ENCODE peak calls at places on chromosome 17, in four cellular contexts. V is endodermal cell, M is A549, O is coronary artery. B is an unnamed sample.

GRCh38 chr17:77212081-77212832 is 71.5 kb downstream of the SEC14L1 start:
- DNase-seq in V (no peak), M (no peak), O (no peak), B (no peak)

GRCh38 chr17:1577186-1577585 is 14.6 kb upstream of the PITPNA start:
- DNase-seq in V (peak), M (no peak), O (peak), B (no peak)

GRCh38 chr17:45009676-45010467 is 41.6 kb downstream of the DCAKD start:
- DNase-seq in V (no peak), M (no peak), O (no peak), B (no peak)

GRCh38 chr17:41812176-41813038 is at the start of gene FKBP10:
- DNase-seq in V (peak), M (peak), O (no peak), B (peak)

GRCh38 chr17:77723071-77723908 is 235.2 kb upstream of the TNRC6C start:
- DNase-seq in V (peak), M (no peak), O (peak), B (no peak)

GRCh38 chr17:17401271-17401781 is 75.5 kb upstream of the MED9 start:
- DNase-seq in V (peak), M (peak), O (no peak), B (no peak)

GRCh38 chr17:66580178-66580577 is 254.7 kb upstream of the CACNG5 start:
- DNase-seq in V (peak), M (peak), O (peak), B (no peak)

GRCh38 chr17:1078831-1079561 is 82.1 kb downstream of the TIMM22 start:
- DNase-seq in V (peak), M (no peak), O (no peak), B (no peak)

GRCh38 chr17:70144260-70144846 is 25.0 kb upstream of the KCNJ2 start:
- DNase-seq in V (no peak), M (peak), O (no peak), B (no peak)

GRCh38 chr17:50274945-50275221 is 617 bp downstream of the TMEM92 start:
- DNase-seq in V (no peak), M (no peak), O (no peak), B (no peak)

GRCh38 chr17:59423903-59424302 is 92.4 kb downstream of the YPEL2 start:
- DNase-seq in V (peak), M (no peak), O (no peak), B (no peak)

GRCh38 chr17:18182190-18182977 is 1.2 kb upstream of the ALKBH5 start:
- DNase-seq in V (no peak), M (no peak), O (no peak), B (no peak)

GRCh38 chr17:27657620-27658019 is 26.6 kb downstream of the LGALS9 start:
- DNase-seq in V (peak), M (no peak), O (no peak), B (no peak)

GRCh38 chr17:37312137-37312923 is 63.5 kb upstream of the C17orf78 start:
- DNase-seq in V (peak), M (no peak), O (no peak), B (no peak)

GRCh38 chr17:37476431-37477130 is 13.1 kb upstream of the DUSP14 start:
- DNase-seq in V (no peak), M (no peak), O (no peak), B (no peak)

GRCh38 chr17:73826181-73826871 is 182.1 kb upstream of the SDK2 start:
- DNase-seq in V (no peak), M (no peak), O (no peak), B (no peak)

GRCh38 chr17:17783825-17784598 is 52.8 kb downstream of the SREBF1 start:
- DNase-seq in V (peak), M (no peak), O (no peak), B (peak)

GRCh38 chr17:33291248-33292183 is 1.6 kb downstream of the ASIC2 start:
- DNase-seq in V (peak), M (peak), O (no peak), B (peak)

GRCh38 chr17:36085710-36086268 is 4.2 kb downstream of the CCL3 start:
- DNase-seq in V (no peak), M (no peak), O (no peak), B (no peak)

GRCh38 chr17:67434061-67434525 is 57.0 kb downstream of the PITPNC1 start:
- DNase-seq in V (no peak), M (no peak), O (no peak), B (no peak)

GRCh38 chr17:65297384-65297783 is 160.2 kb downstream of the RGS9 start:
- DNase-seq in V (no peak), M (no peak), O (no peak), B (no peak)

GRCh38 chr17:76408037-76408849 is 23.8 kb downstream of the SPHK1 start:
- DNase-seq in V (peak), M (peak), O (peak), B (no peak)

GRCh38 chr17:29149431-29150064 is 30.6 kb downstream of the MYO18A start:
- DNase-seq in V (no peak), M (no peak), O (no peak), B (no peak)

GRCh38 chr17:74290340-74290739 is 16.3 kb downstream of the DNAI2 start:
- DNase-seq in V (no peak), M (no peak), O (no peak), B (no peak)

GRCh38 chr17:42512246-42512645 is 23.8 kb upstream of the NAGLU start:
- DNase-seq in V (no peak), M (no peak), O (no peak), B (no peak)

GRCh38 chr17:48505788-48506187 is 25.0 kb downstream of the HOXB1 start:
- DNase-seq in V (peak), M (peak), O (no peak), B (no peak)

GRCh38 chr17:12712941-12713340 is 47.3 kb downstream of the MYOCD start:
- DNase-seq in V (no peak), M (no peak), O (no peak), B (no peak)
- TF ChIP-seq CTCF in V (no peak), M (no peak), O (no peak), B (no peak)

DNA sequence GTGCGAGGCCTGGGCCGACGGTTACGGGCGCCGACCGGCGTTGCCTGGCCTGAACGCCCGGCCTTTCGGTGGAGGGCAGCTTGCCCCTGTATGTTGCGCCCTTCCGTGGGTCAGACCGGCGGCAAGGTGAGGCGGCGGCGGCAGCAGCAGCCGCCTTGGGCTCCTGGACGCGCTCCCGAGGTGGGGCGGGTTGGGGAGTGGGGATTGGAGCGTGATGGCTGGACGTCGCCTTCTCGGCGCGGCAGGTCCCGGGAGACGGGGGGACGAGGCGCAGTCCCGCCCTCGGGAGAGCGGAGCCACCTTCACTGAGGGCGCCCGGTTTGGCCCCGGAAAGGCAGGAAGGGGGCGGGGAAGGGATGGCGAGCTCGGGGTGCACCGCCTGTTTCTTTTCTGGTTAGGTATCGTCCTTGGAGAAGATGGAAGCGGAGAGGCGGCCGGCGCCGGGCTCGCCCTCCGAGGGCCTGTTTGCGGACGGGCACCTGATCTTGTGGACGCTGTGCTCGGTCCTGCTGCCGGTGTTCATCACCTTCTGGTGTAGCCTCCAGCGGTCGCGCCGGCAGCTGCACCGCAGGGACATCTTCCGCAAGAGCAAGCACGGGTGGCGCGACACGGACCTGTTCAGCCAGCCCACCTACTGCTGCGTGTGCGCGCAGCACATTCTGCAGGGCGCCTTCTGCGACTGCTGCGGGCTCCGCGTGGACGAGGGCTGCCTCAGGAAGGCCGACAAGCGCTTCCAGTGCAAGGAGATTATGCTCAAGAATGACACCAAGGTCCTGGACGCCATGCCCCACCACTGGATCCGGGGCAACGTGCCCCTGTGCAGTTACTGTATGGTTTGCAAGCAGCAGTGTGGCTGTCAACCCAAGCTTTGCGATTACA is 668 bp downstream of the DGKE start:
- DNase-seq in V (peak), M (peak), O (no peak), B (peak)
- TF ChIP-seq CTCF in V (peak), M (no peak), O (no peak), B (peak)

GRCh38 chr17:51640108-51640622 is 379.8 kb downstream of the UTP18 start:
- DNase-seq in V (peak), M (peak), O (no peak), B (no peak)
- TF ChIP-seq CTCF in V (peak), M (peak), O (no peak), B (peak)

DNA sequence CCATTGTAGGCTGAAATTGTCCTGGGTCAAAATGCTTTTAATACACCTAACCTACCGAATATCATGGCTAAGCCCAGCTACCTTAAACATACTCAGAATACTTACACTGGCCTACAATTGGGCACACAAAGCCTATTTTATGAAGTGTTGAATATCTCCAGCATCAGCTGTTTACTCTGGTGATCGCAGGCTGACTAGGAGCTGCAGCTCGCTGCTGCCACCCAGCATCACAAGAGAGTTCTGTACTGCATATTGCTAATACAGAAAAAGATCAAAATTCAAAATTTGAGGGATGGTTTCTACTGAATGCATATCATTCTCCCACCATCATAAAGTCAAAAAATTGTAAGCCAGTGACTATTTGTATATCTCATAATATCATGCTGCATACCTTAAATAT is 55.3 kb downstream of the ULK2 start:
- DNase-seq in V (peak), M (no peak), O (no peak), B (no peak)
- TF ChIP-seq CTCF in V (peak), M (peak), O (no peak), B (no peak)

GRCh38 chr17:2792541-2793169 is 3.6 kb upstream of the RAP1GAP2 start:
- DNase-seq in V (peak), M (no peak), O (no peak), B (no peak)
- TF ChIP-seq CTCF in V (no peak), M (no peak), O (no peak), B (no peak)

DNA sequence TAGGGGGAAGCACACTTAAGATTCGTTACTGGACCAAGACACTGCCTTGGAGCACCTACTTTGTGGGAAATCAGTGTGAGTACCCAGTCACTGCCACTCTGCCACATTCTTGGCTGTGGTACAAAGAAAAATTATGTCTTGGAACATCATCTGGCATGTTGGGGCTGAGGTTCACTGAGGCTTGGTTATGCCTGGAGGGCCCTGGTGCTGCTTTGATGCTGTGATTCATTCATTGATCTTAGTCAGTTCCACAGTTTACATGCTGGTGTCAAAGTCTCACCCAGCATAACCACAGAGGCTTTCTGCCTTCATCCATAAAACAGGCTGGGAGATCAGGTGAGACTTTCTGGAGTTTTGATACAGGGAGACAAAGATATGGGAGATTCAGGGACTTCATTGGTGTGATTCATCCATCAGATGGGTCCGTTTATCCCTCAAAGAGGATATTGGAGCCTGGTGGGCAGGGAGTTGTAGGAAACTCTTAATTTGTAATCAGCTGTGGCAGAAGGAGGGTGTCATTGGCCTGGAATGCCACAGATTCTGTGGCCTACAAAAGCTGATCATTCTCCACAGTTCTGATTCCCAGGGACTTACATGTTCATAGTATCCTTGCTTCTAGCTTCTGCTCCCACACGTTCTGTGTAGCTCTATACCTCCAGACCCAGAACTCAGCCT is 322.5 kb downstream of the PMP22 start:
- DNase-seq in V (no peak), M (no peak), O (no peak), B (no peak)
- TF ChIP-seq CTCF in V (no peak), M (no peak), O (no peak), B (no peak)

DNA sequence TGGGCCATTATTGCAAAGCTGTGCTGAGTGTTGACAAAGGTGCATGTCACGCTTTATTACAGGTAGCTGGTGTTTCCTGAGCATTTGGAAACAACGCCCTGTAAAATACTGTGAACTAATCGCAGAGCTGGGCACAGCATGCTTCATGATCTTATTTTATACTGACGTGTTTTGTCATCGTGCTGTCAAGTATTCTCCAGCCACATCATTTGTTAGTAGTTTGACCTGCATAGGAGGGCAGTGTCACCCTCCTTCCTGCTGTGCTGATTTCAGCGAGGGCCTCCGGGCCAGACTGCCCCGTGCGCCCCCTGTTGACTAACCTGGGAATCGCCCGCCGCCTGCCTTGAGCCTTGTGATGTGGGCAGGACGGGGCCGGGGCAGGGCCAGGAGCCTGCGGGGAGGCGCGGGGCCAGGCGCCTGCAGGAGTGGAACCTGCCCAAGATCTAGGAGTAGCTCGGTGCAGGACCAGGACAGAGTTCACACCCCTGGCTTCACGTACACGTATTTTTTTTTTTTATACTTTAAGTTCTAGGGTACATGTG is 820.7 kb downstream of the KCNJ18 start:
- DNase-seq in V (no peak), M (no peak), O (no peak), B (no peak)
- TF ChIP-seq CTCF in V (no peak), M (no peak), O (no peak), B (no peak)